ENCODE peak calls at places on chromosomes 5 and 9, in nine cellular contexts. P is cardiac muscle cell, R is stomach, B is GM06990, H is keratinocyte, E is tibial nerve, U is PC-3, O is Calu3, S is fibroblast of mammary gland. Z is an unnamed sample.

GRCh38 chr9:106727969-106728368 is 135.0 kb upstream of the ZNF462 start:
- DNase-seq in E (no peak), U (no peak), P (no peak), R (no peak), B (no peak), O (no peak), H (no peak), S (no peak), Z (no peak)

GRCh38 chr9:4588721-4589120 is 73.4 kb upstream of the PLPP6 start:
- DNase-seq in E (no peak), P (no peak), S (no peak), U (no peak), R (no peak), B (no peak), H (no peak), O (no peak), Z (no peak)

GRCh38 chr9:118059520-118060278 is 355.5 kb downstream of the TLR4 start:
- DNase-seq in B (no peak), P (peak; percentile 84), S (peak; percentile 15), H (no peak), O (no peak), U (peak; percentile 17), E (no peak), R (peak; percentile 34), Z (no peak)

GRCh38 chr9:98034593-98035546 is 21.7 kb upstream of the NANS start:
- DNase-seq in R (peak; percentile 93), O (peak; percentile 69), E (peak; percentile 85), U (peak; percentile 71), B (peak; percentile 79), H (peak; percentile 40), P (peak; percentile 88), S (peak; percentile 79), Z (peak; percentile 74)

GRCh38 chr5:56142233-56142619 is 90.9 kb downstream of the ANKRD55 start:
- DNase-seq in B (no peak), R (no peak), S (no peak), P (no peak), U (no peak), O (no peak), E (no peak), H (no peak), Z (no peak)

GRCh38 chr9:95822583-95823431 is 52.7 kb upstream of the ERCC6L2 start:
- DNase-seq in O (no peak), B (peak; percentile 80), R (no peak), H (no peak), E (no peak), P (no peak), U (peak; percentile 89), S (peak; percentile 87), Z (peak; percentile 72)

GRCh38 chr9:132854832-132855231 is 23.3 kb downstream of the AK8 start:
- DNase-seq in R (no peak), E (no peak), U (no peak), B (no peak), O (no peak), S (no peak), P (no peak), H (no peak), Z (no peak)

GRCh38 chr5:135560858-135561257 is 17.9 kb downstream of the CXCL14 start:
- DNase-seq in U (peak; percentile 78), O (peak; percentile 91), S (peak; percentile 74), R (peak; percentile 81), B (peak; percentile 53), E (peak; percentile 56), P (peak; percentile 92), H (no peak), Z (peak; percentile 79)

GRCh38 chr9:133691659-133692363 is 46.3 kb downstream of the SARDH start:
- DNase-seq in B (no peak), S (peak; percentile 15), O (no peak), U (peak; percentile 75), P (no peak), R (no peak), E (no peak), H (no peak), Z (no peak)

GRCh38 chr5:23352437-23352836 is 155.0 kb upstream of the PRDM9 start:
- DNase-seq in P (peak; percentile 19), U (peak; percentile 81), B (no peak), H (no peak), S (peak; percentile 15), O (no peak), R (no peak), E (no peak), Z (no peak)
- TF ChIP-seq CTCF in P (peak; percentile 29), U (peak; percentile 72), B (no peak), H (no peak), S (peak; percentile 12), O (no peak), R (no peak), E (no peak), Z (no peak)

GRCh38 chr5:109816732-109817131 is 127.0 kb downstream of the MAN2A1 start:
- DNase-seq in O (no peak), S (no peak), E (no peak), P (no peak), U (no peak), H (no peak), B (no peak), R (no peak), Z (no peak)

GRCh38 chr5:109825450-109825849 is 135.7 kb downstream of the MAN2A1 start:
- DNase-seq in E (no peak), P (no peak), B (no peak), U (peak; percentile 94), H (no peak), R (no peak), O (no peak), S (no peak), Z (no peak)

GRCh38 chr5:109823597-109823996 is 133.9 kb downstream of the MAN2A1 start:
- DNase-seq in B (no peak), E (no peak), H (no peak), P (no peak), O (no peak), S (peak; percentile 43), U (peak; percentile 92), R (no peak), Z (no peak)

DNA sequence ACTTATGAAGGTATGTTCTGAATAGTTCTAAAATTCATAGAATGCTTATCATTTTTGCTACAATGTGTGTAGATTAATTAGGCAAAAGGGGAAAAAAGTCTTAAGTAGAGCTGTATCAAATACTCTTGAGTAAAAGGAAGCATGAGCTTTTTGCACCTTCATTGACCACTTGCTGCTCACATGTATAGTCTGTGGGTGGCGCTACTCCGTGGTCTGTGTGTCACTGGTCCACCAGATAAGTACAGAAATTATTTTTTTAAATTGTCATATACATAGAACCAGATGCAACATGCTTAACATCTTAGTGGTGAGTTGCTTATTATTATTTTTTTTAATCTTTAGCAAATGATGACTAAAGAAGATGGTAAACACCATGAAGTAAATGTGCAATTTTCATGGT is 130.2 kb downstream of the MAN2A1 start:
- DNase-seq in B (no peak), E (no peak), R (no peak), O (no peak), P (no peak), U (no peak), H (no peak), S (no peak), Z (no peak)
- TF ChIP-seq CTCF in B (no peak), E (no peak), R (no peak), O (no peak), P (no peak), U (peak; percentile 48), H (no peak), S (no peak), Z (no peak)

GRCh38 chr5:172010278-172010677 is 3.8 kb upstream of the FBXW11 start:
- DNase-seq in R (no peak), U (peak; percentile 8), E (no peak), H (no peak), S (peak; percentile 26), P (peak; percentile 48), B (no peak), O (no peak), Z (no peak)
- TF ChIP-seq CTCF in R (no peak), U (peak; percentile 33), E (no peak), H (no peak), S (no peak), P (peak; percentile 49), B (peak; percentile 3), O (no peak), Z (no peak)

GRCh38 chr9:83447351-83447750 is 90.8 kb downstream of the FRMD3 start:
- DNase-seq in O (no peak), U (no peak), E (no peak), B (no peak), H (no peak), P (no peak), R (no peak), S (no peak), Z (no peak)
- TF ChIP-seq CTCF in O (no peak), U (no peak), E (no peak), B (no peak), H (no peak), P (no peak), R (no peak), S (no peak), Z (no peak)

DNA sequence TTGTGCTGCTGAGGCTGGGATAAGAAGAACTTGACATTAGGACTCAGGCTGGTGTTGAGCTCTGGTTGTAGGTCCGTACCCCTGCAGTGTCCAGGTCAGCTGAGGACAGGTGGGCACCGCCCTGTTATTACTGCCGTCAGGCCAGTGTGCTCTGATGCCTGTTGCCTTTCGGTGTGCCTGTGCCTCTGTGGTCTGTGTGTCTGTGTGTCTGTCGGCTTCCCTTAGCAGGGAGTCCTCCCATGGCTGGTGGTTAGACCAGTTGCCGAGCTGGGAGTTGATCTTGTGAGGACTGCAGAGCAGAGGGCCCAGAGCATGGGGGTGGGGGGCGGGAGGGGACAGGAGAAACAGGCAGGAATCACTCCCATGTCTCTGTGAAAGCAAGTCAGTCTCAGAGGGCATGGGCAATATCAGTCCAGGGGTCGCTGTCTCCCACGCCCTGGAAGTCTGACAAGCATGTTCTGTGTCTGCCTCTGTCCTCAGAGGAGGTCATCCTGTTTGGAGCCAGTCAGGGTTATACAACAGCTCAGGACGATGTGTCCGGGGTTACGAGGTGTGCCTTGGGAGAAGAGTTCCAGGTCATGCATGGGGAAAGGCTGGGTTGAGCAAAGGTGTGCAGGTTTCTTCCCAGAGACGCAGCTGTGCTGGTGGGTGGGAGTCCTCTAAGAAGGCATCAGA is 67.3 kb upstream of the GARNL3 start:
- DNase-seq in S (no peak), E (no peak), U (no peak), H (no peak), R (no peak), B (no peak), P (no peak), O (no peak), Z (no peak)
- TF ChIP-seq CTCF in S (no peak), E (no peak), U (no peak), H (no peak), R (no peak), B (no peak), P (no peak), O (no peak), Z (no peak)

DNA sequence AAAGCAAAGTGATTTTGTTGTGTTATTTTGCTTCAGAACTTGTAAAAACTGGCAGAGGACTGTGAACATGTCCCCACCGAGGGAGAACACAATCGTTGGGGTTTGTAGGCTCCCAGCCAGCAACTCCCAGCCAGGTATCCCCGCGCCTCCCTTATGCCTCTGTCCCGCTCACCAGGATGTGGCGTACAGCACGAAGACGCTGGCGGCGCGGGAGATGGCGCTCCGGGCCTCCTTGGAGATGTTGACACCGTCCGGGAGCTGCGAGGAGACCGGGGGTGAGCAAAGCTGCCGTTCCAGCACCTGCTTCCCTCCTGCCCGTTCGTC is 630 bp downstream of the POLE3 start:
- DNase-seq in O (no peak), E (no peak), S (no peak), H (no peak), U (no peak), P (no peak), B (no peak), R (peak; percentile 29), Z (no peak)
- TF ChIP-seq CTCF in O (no peak), E (no peak), S (no peak), H (no peak), U (no peak), P (no peak), B (no peak), R (no peak), Z (no peak)

GRCh38 chr5:142107729-142108431 is 699 bp upstream of the NDFIP1 start:
- DNase-seq in E (no peak), O (no peak), P (no peak), S (no peak), R (no peak), B (no peak), U (no peak), H (no peak), Z (no peak)
- TF ChIP-seq CTCF in E (no peak), O (no peak), P (no peak), S (no peak), R (no peak), B (no peak), U (no peak), H (no peak), Z (no peak)